ENCODE peak calls at places on chromosomes 1 and 21, in nine cellular contexts. L, P, N, X, T, R, Y, I and S are unnamed samples.

GRCh38 chr1:167060141-167061072 is 29.8 kb downstream of the GPA33 start:
- DNase-seq in L (peak; percentile 59), R (no peak), Y (peak; percentile 45), P (no peak), N (peak; percentile 24), I (no peak), T (no peak), X (no peak), S (no peak)

GRCh38 chr1:100313382-100313781 is 38.9 kb upstream of the CDC14A start:
- DNase-seq in L (no peak), I (peak; percentile 95), N (no peak), Y (no peak), T (no peak), X (no peak), P (no peak), R (no peak), S (no peak)

GRCh38 chr21:45973475-45974072 is 8.0 kb upstream of the COL6A1 start:
- DNase-seq in L (peak; percentile 72), T (peak; percentile 87), P (peak; percentile 82), Y (peak; percentile 85), X (no peak), N (peak; percentile 90), R (peak; percentile 90), I (peak; percentile 24), S (peak; percentile 93)

GRCh38 chr1:55081188-55081904 is 42.0 kb downstream of the PCSK9 start:
- DNase-seq in P (peak; percentile 89), N (peak; percentile 82), Y (no peak), X (no peak), L (no peak), I (peak; percentile 54), R (no peak), T (peak; percentile 84), S (no peak)

GRCh38 chr1:38231941-38232340 is 185.3 kb upstream of the POU3F1 start:
- DNase-seq in T (no peak), P (no peak), Y (no peak), X (no peak), L (no peak), I (no peak), N (no peak), R (no peak), S (no peak)

GRCh38 chr1:244050835-244051444 is at the start of gene ZBTB18:
- DNase-seq in L (no peak), N (peak; percentile 57), R (peak; percentile 67), T (peak; percentile 82), X (no peak), P (peak; percentile 79), Y (peak; percentile 69), I (no peak), S (no peak)

GRCh38 chr1:230308039-230308438 is 118.1 kb downstream of the PGBD5 start:
- DNase-seq in P (peak; percentile 96), X (no peak), Y (no peak), L (no peak), N (peak; percentile 81), R (no peak), I (peak; percentile 94), T (peak; percentile 64), S (peak; percentile 96)

GRCh38 chr1:237717121-237717520 is 173.6 kb downstream of the ZP4 start:
- DNase-seq in N (no peak), R (no peak), Y (no peak), I (no peak), T (no peak), L (no peak), P (no peak), X (no peak), S (no peak)

GRCh38 chr1:227549892-227550291 is 13.5 kb upstream of the ZNF678 start:
- DNase-seq in P (no peak), Y (no peak), L (no peak), I (no peak), T (no peak), R (no peak), X (no peak), N (no peak), S (no peak)

GRCh38 chr1:115977481-115978258 is 1.4 kb downstream of the SLC22A15 start:
- DNase-seq in P (peak; percentile 29), I (peak; percentile 86), X (no peak), R (no peak), L (no peak), Y (no peak), T (no peak), N (peak; percentile 89), S (no peak)

GRCh38 chr1:21834094-21834493 is 22.0 kb downstream of the LDLRAD2 start:
- DNase-seq in L (no peak), N (no peak), I (no peak), Y (no peak), P (no peak), R (no peak), X (no peak), T (no peak), S (no peak)

DNA sequence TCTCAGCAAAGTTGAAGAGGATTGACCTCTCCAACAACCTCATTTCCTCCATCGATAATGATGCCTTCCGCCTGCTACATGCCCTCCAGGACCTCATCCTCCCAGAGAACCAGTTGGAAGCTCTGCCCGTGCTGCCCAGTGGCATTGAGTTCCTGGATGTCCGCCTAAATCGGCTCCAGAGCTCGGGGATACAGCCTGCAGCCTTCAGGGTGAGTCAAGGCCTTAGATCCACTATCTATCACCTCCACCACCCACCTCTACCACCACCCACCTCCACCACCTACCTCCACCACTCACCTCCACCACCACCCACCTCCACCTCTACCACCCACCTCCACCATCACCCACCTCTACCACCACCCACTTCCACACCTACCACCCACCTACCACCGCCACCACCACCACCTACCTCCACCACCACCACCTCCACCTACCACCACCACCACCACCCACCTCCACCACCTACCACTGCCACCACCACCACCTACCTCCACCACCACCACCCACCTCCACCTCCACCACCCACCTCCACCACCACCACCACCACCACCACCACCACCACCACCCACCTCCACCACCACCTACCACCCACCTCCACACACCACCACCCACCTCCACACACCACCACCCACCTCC is 5.8 kb downstream of the OPTC start:
- DNase-seq in X (no peak), N (no peak), R (no peak), T (no peak), I (no peak), P (no peak), Y (no peak), L (no peak), S (no peak)
- H3K9ac ChIP-seq in X (no peak overlapping the region), N (no peak overlapping the region), R (no peak overlapping the region), T (no peak overlapping the region), I (no peak overlapping the region), P (no peak overlapping the region), Y (no peak overlapping the region), L (no peak overlapping the region), S (no peak overlapping the region)

DNA sequence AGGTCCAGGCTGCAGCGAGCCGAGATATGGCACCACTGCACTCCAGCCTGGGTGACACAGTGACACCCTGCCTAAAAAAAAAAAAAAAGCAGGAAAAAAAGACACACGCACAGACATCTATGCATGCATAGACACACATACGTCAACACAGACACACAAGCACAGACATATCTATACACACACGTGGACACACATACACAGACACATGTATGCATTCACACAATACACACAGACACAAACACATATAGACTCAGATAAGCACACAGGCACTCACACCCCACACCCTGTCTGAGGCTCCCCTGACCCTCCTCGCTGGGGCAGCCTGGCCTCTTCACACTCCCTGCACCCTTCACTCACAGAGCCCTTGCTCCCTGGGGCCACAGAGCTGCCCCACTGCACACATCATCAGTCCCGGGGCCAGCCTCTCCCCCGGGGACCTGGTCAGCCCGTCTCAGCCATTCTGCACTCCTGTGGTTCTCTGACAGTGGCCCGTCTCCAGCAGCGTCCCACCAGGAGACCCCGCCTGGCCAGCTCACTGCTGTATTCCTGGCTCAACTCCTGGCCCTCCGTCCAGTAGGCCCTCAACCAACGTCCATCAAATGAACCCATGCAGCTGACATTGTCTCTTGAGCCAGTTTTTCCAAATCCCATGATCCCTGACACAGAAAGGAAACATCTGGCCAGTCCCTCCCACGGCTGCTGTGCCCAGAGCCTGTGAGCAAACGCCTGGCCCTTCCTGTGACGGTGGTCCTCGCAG is 4.6 kb upstream of the PRKCZ start:
- DNase-seq in X (no peak), Y (no peak), N (peak; percentile 37), T (peak; percentile 10), L (no peak), P (no peak), I (no peak), R (no peak), S (no peak)
- H3K9me3 ChIP-seq in X (peaks cover 2% of the 10 kb centered on the region), Y (no peaks in the 10 kb centered on the region), N (no peaks in the 10 kb centered on the region), T (no peaks in the 10 kb centered on the region), L (no peaks in the 10 kb centered on the region), P (no peaks in the 10 kb centered on the region), I (no peaks in the 10 kb centered on the region), R (no peaks in the 10 kb centered on the region), S (no peaks in the 10 kb centered on the region)

GRCh38 chr21:32414579-32415358 is 2.3 kb downstream of the EVA1C start:
- DNase-seq in P (peak; percentile 52), N (peak; percentile 66), Y (peak; percentile 11), I (peak; percentile 30), X (no peak), R (peak; percentile 42), L (no peak), T (peak; percentile 63), S (no peak)

GRCh38 chr21:32412162-32412997 is at the start of gene EVA1C:
- DNase-seq in L (peak; percentile 69), N (peak; percentile 72), I (peak; percentile 69), Y (peak; percentile 63), R (peak; percentile 82), T (peak; percentile 30), X (no peak), P (peak; percentile 32), S (peak; percentile 91)

GRCh38 chr21:32413697-32414578 is 1.4 kb downstream of the EVA1C start:
- DNase-seq in I (peak; percentile 46), L (no peak), R (no peak), P (peak; percentile 62), N (peak; percentile 37), T (no peak), Y (no peak), X (no peak), S (no peak)

GRCh38 chr21:32411366-32412161 is 942 bp upstream of the EVA1C start:
- DNase-seq in P (peak; percentile 68), R (peak; percentile 60), L (peak; percentile 39), Y (peak; percentile 55), N (peak; percentile 87), I (peak; percentile 65), X (no peak), T (peak; percentile 38), S (peak; percentile 97)

GRCh38 chr21:32412998-32413504 is 545 bp downstream of the EVA1C start:
- DNase-seq in P (no peak), X (no peak), R (no peak), T (no peak), Y (no peak), I (no peak), L (no peak), N (no peak), S (peak; percentile 82)
- H3K9ac ChIP-seq in P (peak overlapping the region; percentile 83), X (no peak overlapping the region), R (peak overlapping the region; percentile 97), T (no peak overlapping the region), Y (no peak overlapping the region), I (peak overlapping the region; percentile 83), L (no peak overlapping the region), N (peak overlapping the region; percentile 91), S (peak overlapping the region; percentile 34)

GRCh38 chr1:36982708-36983107 is 51.6 kb downstream of the GRIK3 start:
- DNase-seq in R (no peak), T (no peak), L (no peak), X (no peak), I (no peak), Y (no peak), N (no peak), P (no peak), S (no peak)
- H3K9me3 ChIP-seq in R (no peaks in the 10 kb centered on the region), T (no peaks in the 10 kb centered on the region), L (no peaks in the 10 kb centered on the region), X (peaks cover 2% of the 10 kb centered on the region), I (peaks cover 5% of the 10 kb centered on the region), Y (no peaks in the 10 kb centered on the region), N (no peaks in the 10 kb centered on the region), P (no peaks in the 10 kb centered on the region), S (peaks cover 9% of the 10 kb centered on the region)

GRCh38 chr1:79711001-79711431 is 704.5 kb upstream of the ADGRL4 start:
- DNase-seq in Y (no peak), P (peak; percentile 83), L (no peak), T (peak; percentile 74), X (no peak), N (peak; percentile 26), R (no peak), I (no peak), S (no peak)
- H3K9ac ChIP-seq in Y (no peak overlapping the region), P (no peak overlapping the region), L (no peak overlapping the region), T (no peak overlapping the region), X (no peak overlapping the region), N (no peak overlapping the region), R (no peak overlapping the region), I (no peak overlapping the region), S (no peak overlapping the region)